ENCODE peak calls at places on chromosome X, in four cellular contexts. R, W, O and T are unnamed samples.
A peak's percentile ranks its signal among the peaks of the same experiment; 100 is the strongest.

GRCh38 chrX:16212024-16212423 is 44.7 kb downstream of the MAGEB17 start:
- DNase-seq in R (peak; percentile 46), W (no peak), O (no peak), T (no peak)

GRCh38 chrX:48520976-48521352 is 644 bp upstream of the EBP start:
- DNase-seq in R (no peak), W (peak; percentile 34), O (no peak), T (no peak)

GRCh38 chrX:31021537-31021936 is 50.3 kb downstream of the FTHL17 start:
- DNase-seq in R (no peak), W (no peak), O (no peak), T (no peak)

GRCh38 chrX:66200855-66201795 is 37.1 kb downstream of the HEPH start:
- DNase-seq in R (no peak), W (no peak), O (no peak), T (no peak)

GRCh38 chrX:132216806-132217202 is 2.4 kb downstream of the RAP2C start:
- DNase-seq in R (peak; percentile 47), W (peak; percentile 34), O (no peak), T (no peak)

GRCh38 chrX:27186671-27187070 is 276.5 kb downstream of the PPP4R3C start:
- DNase-seq in R (peak; percentile 4), W (peak; percentile 24), O (no peak), T (no peak)

GRCh38 chrX:47483310-47484268 is 567 bp upstream of the ZNF41 start:
- DNase-seq in R (peak; percentile 50), W (no peak), O (no peak), T (no peak)

GRCh38 chrX:143437439-143437838 is 79.8 kb downstream of the SPANXN3 start:
- DNase-seq in R (no peak), W (no peak), O (no peak), T (no peak)

GRCh38 chrX:68754406-68754805 is 74.4 kb upstream of the EFNB1 start:
- DNase-seq in R (no peak), W (peak; percentile 2), O (no peak), T (no peak)

GRCh38 chrX:111360839-111361238 is 51.2 kb downstream of the DCX start:
- DNase-seq in R (no peak), W (no peak), O (no peak), T (no peak)

GRCh38 chrX:33434256-33435092 is 223.1 kb upstream of the DMD start:
- DNase-seq in R (peak; percentile 14), W (peak; percentile 53), O (no peak), T (no peak)

GRCh38 chrX:136055651-136056221 is 70.5 kb downstream of the SLC9A6 start:
- DNase-seq in R (peak; percentile 70), W (no peak), O (no peak), T (no peak)

GRCh38 chrX:23993012-23993633 is 33.9 kb downstream of the KLHL15 start:
- DNase-seq in R (peak; percentile 49), W (peak; percentile 9), O (no peak), T (no peak)